ENCODE peak calls at places on chromosomes 16 and 17, in six cellular contexts. A, R, W, K, H and P are unnamed samples.
A peak's percentile ranks its signal among the peaks of the same experiment; 100 is the strongest.

GRCh38 chr16:81541314-81541713 is 96.7 kb downstream of the CMIP start:
- DNase-seq in A (no peak), R (no peak), W (no peak), K (no peak), H (no peak), P (no peak)

GRCh38 chr17:81870155-81870977 is 771 bp downstream of the ARHGDIA start:
- DNase-seq in A (peak; percentile 42), R (no peak), W (peak; percentile 58), K (no peak), H (no peak), P (peak; percentile 19)

GRCh38 chr17:43814026-43814425 is 18.9 kb downstream of the MPP3 start:
- DNase-seq in A (no peak), R (no peak), W (no peak), K (no peak), H (no peak), P (no peak)

GRCh38 chr17:60086822-60087591 is 8.3 kb upstream of the HEATR6 start:
- DNase-seq in A (no peak), R (peak; percentile 54), W (peak; percentile 38), K (no peak), H (no peak), P (no peak)

GRCh38 chr16:66342294-66342900 is 24.1 kb upstream of the CDH5 start:
- DNase-seq in A (no peak), R (no peak), W (peak; percentile 38), K (no peak), H (no peak), P (no peak)

GRCh38 chr17:61378658-61379456 is 20.8 kb upstream of the TBX2 start:
- DNase-seq in A (no peak), R (no peak), W (no peak), K (no peak), H (no peak), P (no peak)

GRCh38 chr17:51152766-51153209 is 571 bp upstream of the NME1 start:
- DNase-seq in A (no peak), R (no peak), W (peak; percentile 44), K (no peak), H (no peak), P (peak; percentile 48)

GRCh38 chr17:69213059-69213813 is 15.4 kb downstream of the ABCA10 start:
- DNase-seq in A (no peak), R (no peak), W (no peak), K (no peak), H (no peak), P (no peak)

GRCh38 chr16:87324411-87325275 is 7.5 kb upstream of the C16orf95 start:
- DNase-seq in A (peak; percentile 33), R (no peak), W (peak; percentile 33), K (peak; percentile 61), H (no peak), P (peak; percentile 28)

GRCh38 chr16:84686702-84687298 is 13.0 kb upstream of the USP10 start:
- DNase-seq in A (no peak), R (no peak), W (no peak), K (no peak), H (peak; percentile 27), P (no peak)

GRCh38 chr17:2564876-2565275 is 28.6 kb upstream of the PAFAH1B1 start:
- DNase-seq in A (no peak), R (peak; percentile 68), W (peak; percentile 35), K (no peak), H (no peak), P (no peak)

GRCh38 chr17:21146362-21147021 is 19.7 kb downstream of the DHRS7B start:
- DNase-seq in A (no peak), R (no peak), W (no peak), K (no peak), H (no peak), P (no peak)

GRCh38 chr17:64084086-64084939 is 45.6 kb downstream of the ERN1 start:
- DNase-seq in A (no peak), R (no peak), W (peak; percentile 69), K (no peak), H (no peak), P (no peak)

GRCh38 chr16:78844028-78844427 is 744.6 kb downstream of the WWOX start:
- DNase-seq in A (no peak), R (no peak), W (no peak), K (no peak), H (no peak), P (no peak)

GRCh38 chr17:63479495-63480184 is 2.8 kb downstream of the ACE start:
- DNase-seq in A (no peak), R (no peak), W (no peak), K (peak; percentile 33), H (no peak), P (no peak)

GRCh38 chr16:19168173-19169080 is at the start of gene SYT17:
- DNase-seq in A (no peak), R (peak; percentile 34), W (no peak), K (no peak), H (no peak), P (peak; percentile 61)

GRCh38 chr17:9424071-9424640 is 151.5 kb downstream of the STX8 start:
- DNase-seq in A (no peak), R (no peak), W (no peak), K (no peak), H (no peak), P (no peak)

GRCh38 chr16:82583415-82583814 is 43.4 kb upstream of the CDH13 start:
- DNase-seq in A (no peak), R (no peak), W (peak; percentile 1), K (no peak), H (no peak), P (no peak)

GRCh38 chr16:79267146-79267545 is 333.4 kb downstream of the MAF start:
- DNase-seq in A (no peak), R (no peak), W (no peak), K (no peak), H (no peak), P (no peak)

GRCh38 chr16:85840395-85840794 is 40.9 kb downstream of the COX4I1 start:
- DNase-seq in A (no peak), R (no peak), W (no peak), K (no peak), H (no peak), P (no peak)

GRCh38 chr16:65622161-65622560 is 500.3 kb upstream of the CDH11 start:
- DNase-seq in A (no peak), R (no peak), W (no peak), K (no peak), H (no peak), P (no peak)

GRCh38 chr17:36721560-36722120 is 120.3 kb downstream of the MRM1 start:
- DNase-seq in A (no peak), R (no peak), W (no peak), K (no peak), H (no peak), P (no peak)

GRCh38 chr17:46884552-46884951 is 33.2 kb downstream of the WNT9B start:
- DNase-seq in A (no peak), R (no peak), W (no peak), K (no peak), H (no peak), P (no peak)

GRCh38 chr17:6393368-6393952 is 41.5 kb downstream of the AIPL1 start:
- DNase-seq in A (no peak), R (no peak), W (no peak), K (no peak), H (no peak), P (no peak)

GRCh38 chr17:72699566-72699965 is 392.9 kb downstream of the SLC39A11 start:
- DNase-seq in A (no peak), R (no peak), W (peak; percentile 70), K (no peak), H (no peak), P (no peak)

GRCh38 chr16:89042711-89043551 is 50.7 kb upstream of the ACSF3 start:
- DNase-seq in A (no peak), R (no peak), W (no peak), K (peak; percentile 45), H (no peak), P (no peak)

GRCh38 chr17:66855204-66855603 is 20.3 kb downstream of the CACNG5 start:
- DNase-seq in A (no peak), R (no peak), W (peak; percentile 10), K (no peak), H (no peak), P (no peak)
- TF ChIP-seq CTCF in A (no peak), R (no peak), W (peak; percentile 30), K (no peak), H (no peak), P (peak; percentile 6)

GRCh38 chr16:4321286-4322120 is 5.6 kb downstream of the GLIS2 start:
- DNase-seq in A (no peak), R (no peak), W (no peak), K (no peak), H (no peak), P (no peak)

GRCh38 chr16:4323071-4323844 is 7.4 kb downstream of the GLIS2 start:
- DNase-seq in A (no peak), R (no peak), W (no peak), K (no peak), H (no peak), P (peak; percentile 83)

GRCh38 chr16:4320571-4321137 is 4.8 kb downstream of the GLIS2 start:
- DNase-seq in A (no peak), R (no peak), W (no peak), K (no peak), H (no peak), P (no peak)

GRCh38 chr16:4323845-4324478 is 8.1 kb downstream of the GLIS2 start:
- DNase-seq in A (peak; percentile 77), R (no peak), W (peak; percentile 77), K (peak; percentile 81), H (no peak), P (peak; percentile 75)

GRCh38 chr16:4322121-4323035 is 6.5 kb downstream of the GLIS2 start:
- DNase-seq in A (no peak), R (no peak), W (no peak), K (no peak), H (no peak), P (peak; percentile 54)
- H3K4me1 ChIP-seq in A (peaks cover 4% of the 10 kb centered on the region), R (peaks cover 68% of the 10 kb centered on the region), W (peaks cover 49% of the 10 kb centered on the region), K (peaks cover 63% of the 10 kb centered on the region), H (peaks cover 48% of the 10 kb centered on the region), P (peaks cover 79% of the 10 kb centered on the region)

DNA sequence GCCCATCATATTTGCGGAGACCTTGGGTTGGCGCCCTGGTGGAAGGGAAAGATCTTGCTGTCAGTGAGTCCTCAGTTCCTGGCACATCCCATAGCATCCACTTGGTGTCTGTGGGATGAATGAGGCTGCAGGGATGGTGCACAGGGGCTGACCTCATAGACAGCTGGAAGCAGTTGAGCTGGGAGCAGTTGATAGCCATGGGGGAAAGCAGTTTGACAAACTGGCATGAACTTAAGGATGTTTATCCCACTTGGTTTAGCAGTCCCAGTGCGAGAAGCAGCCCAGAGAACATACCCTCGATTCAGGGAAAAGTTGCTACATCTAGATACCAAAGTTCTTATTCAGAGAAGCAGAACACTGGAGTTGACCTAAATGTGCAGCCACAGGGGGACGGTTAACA is 80.7 kb downstream of the SNX29 start:
- DNase-seq in A (no peak), R (no peak), W (peak; percentile 66), K (no peak), H (no peak), P (peak; percentile 25)
- TF ChIP-seq CTCF in A (no peak), R (no peak), W (no peak), K (no peak), H (no peak), P (no peak)

DNA sequence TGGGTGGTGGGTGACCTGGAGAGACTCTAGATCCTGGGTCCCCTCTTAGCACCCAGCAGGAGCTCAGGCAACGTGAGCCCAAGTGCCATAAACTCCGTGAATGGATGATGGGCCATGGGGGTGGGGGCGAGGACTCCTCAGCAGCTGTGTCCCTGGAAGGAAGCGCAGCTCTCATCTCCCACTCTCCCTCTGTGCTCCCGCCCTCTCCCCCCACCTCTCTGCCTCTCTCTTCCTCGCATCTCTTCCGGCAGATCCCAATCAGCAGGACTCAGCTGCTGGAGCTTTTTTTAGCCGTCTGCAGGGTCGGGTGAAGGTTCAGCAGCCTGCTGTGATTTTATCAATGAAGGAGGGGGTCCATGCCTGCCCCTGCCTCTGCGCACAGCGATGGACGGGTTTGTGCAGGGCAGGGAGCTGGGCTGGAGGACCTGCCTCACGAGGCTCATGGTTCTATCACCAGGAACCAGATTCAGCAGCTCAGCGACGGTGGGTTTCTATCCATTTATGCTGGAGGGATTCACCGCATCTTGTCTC is 8.3 kb downstream of the CCR7 start:
- DNase-seq in A (peak; percentile 71), R (peak; percentile 28), W (peak; percentile 50), K (no peak), H (no peak), P (no peak)
- H3K4me1 ChIP-seq in A (peaks cover 9% of the 10 kb centered on the region), R (peaks cover 44% of the 10 kb centered on the region), W (peaks cover 39% of the 10 kb centered on the region), K (peaks cover 28% of the 10 kb centered on the region), H (peaks cover 21% of the 10 kb centered on the region), P (peaks cover 95% of the 10 kb centered on the region)